ENCODE peak calls at places on chromosomes 7 and 10, in ten cellular contexts. One of them, this sample, is unnamed.

GRCh38 chr7:112225006-112225405 is 18.5 kb downstream of the ZNF277 start:
- DNase-seq in K562: no peak
- DNase-seq in H54: no peak
- DNase-seq in gastrocnemius medialis: no peak
- DNase-seq in uterus: no peak
- DNase-seq in breast epithelium: no peak
- DNase-seq in A549: no peak
- DNase-seq in heart left ventricle: no peak
- DNase-seq in ovary: no peak
- DNase-seq in tibial nerve: no peak
- DNase-seq in this sample: no peak

GRCh38 chr10:107611101-107611500 is 446.6 kb upstream of the SORCS1 start:
- DNase-seq in gastrocnemius medialis: no peak
- DNase-seq in breast epithelium: no peak
- DNase-seq in heart left ventricle: no peak
- DNase-seq in uterus: no peak
- DNase-seq in A549: no peak
- DNase-seq in ovary: no peak
- DNase-seq in K562: no peak
- DNase-seq in tibial nerve: no peak
- DNase-seq in H54: no peak
- DNase-seq in this sample: no peak

GRCh38 chr10:69446229-69446628 is 5.0 kb upstream of the TSPAN15 start:
- DNase-seq in uterus: no peak
- DNase-seq in A549: no peak
- DNase-seq in gastrocnemius medialis: no peak
- DNase-seq in K562: no peak
- DNase-seq in heart left ventricle: no peak
- DNase-seq in breast epithelium: no peak
- DNase-seq in tibial nerve: no peak
- DNase-seq in ovary: no peak
- DNase-seq in H54: no peak
- DNase-seq in this sample: no peak

GRCh38 chr7:82109288-82109687 is 334.3 kb downstream of the CACNA2D1 start:
- DNase-seq in K562: no peak
- DNase-seq in gastrocnemius medialis: no peak
- DNase-seq in ovary: no peak
- DNase-seq in breast epithelium: no peak
- DNase-seq in H54: no peak
- DNase-seq in tibial nerve: no peak
- DNase-seq in heart left ventricle: no peak
- DNase-seq in A549: no peak
- DNase-seq in uterus: no peak
- DNase-seq in this sample: no peak

GRCh38 chr7:115707236-115707635 is 323.3 kb downstream of the TFEC start:
- DNase-seq in tibial nerve: no peak
- DNase-seq in gastrocnemius medialis: no peak
- DNase-seq in ovary: no peak
- DNase-seq in uterus: no peak
- DNase-seq in breast epithelium: no peak
- DNase-seq in K562: no peak
- DNase-seq in A549: no peak
- DNase-seq in heart left ventricle: no peak
- DNase-seq in H54: no peak
- DNase-seq in this sample: no peak

GRCh38 chr7:122354656-122355055 is 50.1 kb upstream of the FEZF1 start:
- DNase-seq in gastrocnemius medialis: no peak
- DNase-seq in uterus: no peak
- DNase-seq in ovary: no peak
- DNase-seq in K562: no peak
- DNase-seq in A549: no peak
- DNase-seq in breast epithelium: no peak
- DNase-seq in tibial nerve: no peak
- DNase-seq in H54: no peak
- DNase-seq in heart left ventricle: no peak
- DNase-seq in this sample: no peak

GRCh38 chr10:775245-776075 is 86.0 kb upstream of the DIP2C start:
- DNase-seq in K562: no peak
- DNase-seq in breast epithelium: peak
- DNase-seq in H54: peak
- DNase-seq in A549: no peak
- DNase-seq in tibial nerve: no peak
- DNase-seq in gastrocnemius medialis: peak
- DNase-seq in uterus: no peak
- DNase-seq in ovary: no peak
- DNase-seq in heart left ventricle: peak
- DNase-seq in this sample: no peak

GRCh38 chr7:8365499-8366110 is 67.8 kb upstream of the NXPH1 start:
- DNase-seq in H54: no peak
- DNase-seq in A549: no peak
- DNase-seq in tibial nerve: no peak
- DNase-seq in K562: peak
- DNase-seq in heart left ventricle: no peak
- DNase-seq in breast epithelium: no peak
- DNase-seq in gastrocnemius medialis: no peak
- DNase-seq in ovary: no peak
- DNase-seq in uterus: no peak
- DNase-seq in this sample: no peak

GRCh38 chr10:118567701-118568248 is 27.7 kb downstream of the PRLHR start:
- DNase-seq in ovary: no peak
- DNase-seq in tibial nerve: no peak
- DNase-seq in heart left ventricle: no peak
- DNase-seq in uterus: no peak
- DNase-seq in H54: no peak
- DNase-seq in breast epithelium: no peak
- DNase-seq in gastrocnemius medialis: no peak
- DNase-seq in K562: no peak
- DNase-seq in A549: no peak
- DNase-seq in this sample: no peak

GRCh38 chr10:112915590-112916572 is 34.2 kb upstream of the TCF7L2 start:
- DNase-seq in breast epithelium: no peak
- DNase-seq in ovary: no peak
- DNase-seq in A549: peak
- DNase-seq in uterus: no peak
- DNase-seq in K562: peak
- DNase-seq in heart left ventricle: no peak
- DNase-seq in gastrocnemius medialis: no peak
- DNase-seq in tibial nerve: no peak
- DNase-seq in H54: peak
- DNase-seq in this sample: no peak

GRCh38 chr10:84178387-84178697 is 4.7 kb downstream of the GPR15LG start:
- DNase-seq in heart left ventricle: no peak
- DNase-seq in A549: no peak
- DNase-seq in uterus: no peak
- DNase-seq in breast epithelium: no peak
- DNase-seq in H54: no peak
- DNase-seq in tibial nerve: no peak
- DNase-seq in ovary: no peak
- DNase-seq in gastrocnemius medialis: no peak
- DNase-seq in K562: no peak
- DNase-seq in this sample: no peak

GRCh38 chr10:77279207-77279606 is 358.4 kb downstream of the KCNMA1 start:
- DNase-seq in K562: no peak
- DNase-seq in H54: no peak
- DNase-seq in tibial nerve: no peak
- DNase-seq in gastrocnemius medialis: no peak
- DNase-seq in uterus: peak
- DNase-seq in heart left ventricle: no peak
- DNase-seq in breast epithelium: peak
- DNase-seq in ovary: peak
- DNase-seq in A549: no peak
- DNase-seq in this sample: no peak

DNA sequence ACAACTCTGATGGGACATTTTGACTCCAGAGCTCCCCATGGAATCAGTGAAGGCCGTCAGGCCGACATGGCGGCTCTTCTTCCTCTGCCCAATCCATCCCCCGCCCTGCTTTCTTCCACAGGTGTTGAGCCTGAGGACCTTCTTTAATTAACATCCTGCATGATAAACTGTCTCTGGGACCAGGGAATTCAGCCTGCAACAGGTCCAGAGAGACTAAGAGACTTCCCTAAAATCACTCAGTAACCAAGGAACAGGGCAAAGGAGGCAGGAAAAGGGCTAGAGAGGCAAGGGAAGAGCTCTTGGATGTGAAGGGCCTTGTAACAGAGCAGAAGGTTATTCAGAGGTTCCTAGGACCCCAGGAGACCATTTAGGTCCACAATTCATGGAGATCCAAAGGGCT is 6.0 kb upstream of the PDLIM1 start:
- DNase-seq in heart left ventricle: no peak
- DNase-seq in K562: no peak
- DNase-seq in H54: no peak
- DNase-seq in ovary: no peak
- DNase-seq in uterus: no peak
- DNase-seq in gastrocnemius medialis: no peak
- DNase-seq in tibial nerve: no peak
- DNase-seq in breast epithelium: no peak
- DNase-seq in A549: no peak
- DNase-seq in this sample: no peak
- TF ChIP-seq POLR2A in heart left ventricle: no peak
- TF ChIP-seq POLR2A in K562: no peak
- TF ChIP-seq POLR2A in H54: no peak
- TF ChIP-seq POLR2A in ovary: no peak
- TF ChIP-seq POLR2A in uterus: no peak
- TF ChIP-seq POLR2A in gastrocnemius medialis: no peak
- TF ChIP-seq POLR2A in tibial nerve: no peak
- TF ChIP-seq POLR2A in breast epithelium: no peak
- TF ChIP-seq POLR2A in A549: no peak
- TF ChIP-seq POLR2A in this sample: no peak

GRCh38 chr7:134316539-134317344 is at the start of gene SLC35B4:
- DNase-seq in uterus: peak
- DNase-seq in K562: peak
- DNase-seq in tibial nerve: peak
- DNase-seq in breast epithelium: peak
- DNase-seq in ovary: peak
- DNase-seq in A549: peak
- DNase-seq in heart left ventricle: peak
- DNase-seq in H54: peak
- DNase-seq in gastrocnemius medialis: peak
- DNase-seq in this sample: peak
- TF ChIP-seq POLR2A in uterus: peak
- TF ChIP-seq POLR2A in K562: peak
- TF ChIP-seq POLR2A in tibial nerve: no peak
- TF ChIP-seq POLR2A in breast epithelium: no peak
- TF ChIP-seq POLR2A in ovary: no peak
- TF ChIP-seq POLR2A in A549: peak
- TF ChIP-seq POLR2A in heart left ventricle: peak
- TF ChIP-seq POLR2A in H54: peak
- TF ChIP-seq POLR2A in gastrocnemius medialis: peak
- TF ChIP-seq POLR2A in this sample: peak

GRCh38 chr10:14645239-14645960 is 129.3 kb downstream of the FAM107B start:
- DNase-seq in K562: no peak
- DNase-seq in tibial nerve: no peak
- DNase-seq in heart left ventricle: no peak
- DNase-seq in H54: no peak
- DNase-seq in ovary: no peak
- DNase-seq in A549: no peak
- DNase-seq in gastrocnemius medialis: no peak
- DNase-seq in uterus: no peak
- DNase-seq in breast epithelium: no peak
- DNase-seq in this sample: no peak
- TF ChIP-seq POLR2A in K562: no peak
- TF ChIP-seq POLR2A in tibial nerve: no peak
- TF ChIP-seq POLR2A in heart left ventricle: no peak
- TF ChIP-seq POLR2A in H54: no peak
- TF ChIP-seq POLR2A in ovary: no peak
- TF ChIP-seq POLR2A in A549: no peak
- TF ChIP-seq POLR2A in gastrocnemius medialis: no peak
- TF ChIP-seq POLR2A in uterus: no peak
- TF ChIP-seq POLR2A in breast epithelium: no peak
- TF ChIP-seq POLR2A in this sample: no peak

GRCh38 chr10:102407641-102407943 is 11.0 kb downstream of the PSD start:
- DNase-seq in ovary: no peak
- DNase-seq in K562: no peak
- DNase-seq in heart left ventricle: no peak
- DNase-seq in breast epithelium: no peak
- DNase-seq in uterus: no peak
- DNase-seq in A549: no peak
- DNase-seq in H54: no peak
- DNase-seq in gastrocnemius medialis: no peak
- DNase-seq in tibial nerve: no peak
- DNase-seq in this sample: no peak

GRCh38 chr10:102409604-102410426 is 8.8 kb downstream of the PSD start:
- DNase-seq in K562: no peak
- DNase-seq in breast epithelium: no peak
- DNase-seq in ovary: no peak
- DNase-seq in H54: no peak
- DNase-seq in heart left ventricle: no peak
- DNase-seq in tibial nerve: no peak
- DNase-seq in A549: no peak
- DNase-seq in gastrocnemius medialis: no peak
- DNase-seq in uterus: peak
- DNase-seq in this sample: no peak

GRCh38 chr10:102408081-102408727 is 10.4 kb downstream of the PSD start:
- DNase-seq in ovary: peak
- DNase-seq in gastrocnemius medialis: no peak
- DNase-seq in K562: no peak
- DNase-seq in heart left ventricle: no peak
- DNase-seq in breast epithelium: no peak
- DNase-seq in uterus: peak
- DNase-seq in tibial nerve: no peak
- DNase-seq in A549: no peak
- DNase-seq in H54: no peak
- DNase-seq in this sample: no peak

GRCh38 chr10:102410427-102411073 is 8.0 kb downstream of the PSD start:
- DNase-seq in uterus: peak
- DNase-seq in K562: no peak
- DNase-seq in ovary: peak
- DNase-seq in tibial nerve: no peak
- DNase-seq in breast epithelium: no peak
- DNase-seq in H54: no peak
- DNase-seq in gastrocnemius medialis: no peak
- DNase-seq in A549: no peak
- DNase-seq in heart left ventricle: peak
- DNase-seq in this sample: no peak

DNA sequence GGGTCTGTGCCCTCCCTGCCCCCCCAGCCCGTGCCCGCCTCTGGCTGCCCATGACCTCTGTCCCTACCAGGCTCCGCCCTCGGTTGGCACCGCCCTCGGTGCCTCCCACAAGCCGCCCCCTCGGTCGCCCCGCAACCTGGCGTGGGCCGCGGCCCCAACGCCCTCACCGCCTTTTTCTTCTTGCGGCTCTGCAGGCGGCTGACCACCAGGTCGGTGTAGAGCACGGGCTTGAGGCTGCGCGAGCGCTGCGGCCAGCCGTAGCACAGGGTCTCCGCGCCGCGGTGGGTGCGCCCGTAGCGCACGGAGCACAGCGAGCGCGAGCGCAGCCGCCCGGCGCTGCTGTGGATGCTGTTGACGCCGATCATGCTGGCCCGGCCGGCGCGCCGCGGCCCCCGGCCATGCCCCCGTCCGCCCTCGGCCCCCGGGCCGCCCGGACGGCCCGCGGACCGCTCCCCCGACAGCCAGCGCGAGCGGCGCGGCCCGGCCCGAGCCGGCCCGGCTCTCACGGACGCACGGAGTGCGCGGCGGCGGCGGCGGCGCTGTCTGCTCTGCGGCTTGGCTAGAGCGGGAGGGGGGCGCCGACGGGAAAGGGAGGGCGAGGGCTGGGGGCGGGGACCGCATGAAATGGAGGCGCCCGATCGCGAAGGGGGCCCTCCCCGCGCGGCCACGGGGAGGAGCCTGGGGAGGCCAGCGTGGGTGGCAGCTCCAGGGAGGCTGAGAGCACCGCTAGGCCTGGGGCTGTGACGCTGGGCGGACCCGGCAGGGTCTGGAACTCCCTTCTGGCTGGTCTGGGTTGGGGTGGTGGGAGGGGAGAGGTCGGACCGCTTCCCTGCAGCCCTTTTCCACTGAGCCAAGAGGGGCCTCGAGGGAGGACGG is 9.6 kb downstream of the PSD start:
- DNase-seq in tibial nerve: no peak
- DNase-seq in heart left ventricle: peak
- DNase-seq in ovary: peak
- DNase-seq in A549: no peak
- DNase-seq in K562: peak
- DNase-seq in breast epithelium: no peak
- DNase-seq in H54: no peak
- DNase-seq in uterus: peak
- DNase-seq in gastrocnemius medialis: no peak
- DNase-seq in this sample: no peak
- TF ChIP-seq POLR2A in tibial nerve: no peak
- TF ChIP-seq POLR2A in heart left ventricle: no peak
- TF ChIP-seq POLR2A in ovary: no peak
- TF ChIP-seq POLR2A in A549: no peak
- TF ChIP-seq POLR2A in K562: no peak
- TF ChIP-seq POLR2A in breast epithelium: no peak
- TF ChIP-seq POLR2A in H54: no peak
- TF ChIP-seq POLR2A in uterus: peak
- TF ChIP-seq POLR2A in gastrocnemius medialis: no peak
- TF ChIP-seq POLR2A in this sample: no peak